ENCODE peak calls at places on chromosomes 16 and 17, in eight cellular contexts. K is EL; I is activated CD4-positive, alpha-beta T cell treated with anti-CD3 and anti-CD28 coated beads, Interleukin-2, amount 10 ng/mL, durations not matched to agents 7 days and 5 days; O is brain microvascular endothelial cell; J is stimulated activated CD4-positive, alpha-beta T cell treated with anti-CD3 and anti-CD28 coated beads, Interleukin-2, amount 100 ng/mL, for 48 hours; C is HT1080; B is NCI-H2081; Q is cardiac fibroblast. T is an unnamed sample.

GRCh38 chr17:7894226-7894625 is 5.6 kb downstream of the CHD3 start:
- DNase-seq in K (no peak), I (no peak), O (no peak), J (no peak), C (no peak), B (no peak), Q (no peak), T (no peak)

GRCh38 chr17:80979547-80980378 is 11.9 kb upstream of the CHMP6 start:
- DNase-seq in K (no peak), I (no peak), O (no peak), J (no peak), C (no peak), B (no peak), Q (no peak), T (no peak)

GRCh38 chr17:47797797-47798196 is 23.8 kb downstream of the OSBPL7 start:
- DNase-seq in K (no peak), I (no peak), O (no peak), J (no peak), C (no peak), B (no peak), Q (no peak), T (peak)

GRCh38 chr16:57998992-57999365 is 1.5 kb downstream of the ZNF319 start:
- DNase-seq in K (no peak), I (peak), O (no peak), J (no peak), C (no peak), B (no peak), Q (peak), T (no peak)

GRCh38 chr17:73998246-73999220 is 204.9 kb upstream of the RPL38 start:
- DNase-seq in K (no peak), I (peak), O (peak), J (peak), C (peak), B (peak), Q (no peak), T (peak)

GRCh38 chr16:70437017-70437581 is 1.8 kb downstream of the ST3GAL2 start:
- DNase-seq in K (peak), I (no peak), O (peak), J (no peak), C (peak), B (no peak), Q (peak), T (no peak)

GRCh38 chr17:36791961-36792475 is 145.3 kb upstream of the LHX1 start:
- DNase-seq in K (no peak), I (no peak), O (no peak), J (no peak), C (no peak), B (no peak), Q (no peak), T (no peak)

GRCh38 chr16:31708348-31708747 is 165.3 kb upstream of the ZNF267 start:
- DNase-seq in K (no peak), I (peak), O (no peak), J (no peak), C (no peak), B (no peak), Q (no peak), T (no peak)

GRCh38 chr16:49344401-49344800 is 29.2 kb upstream of the C16orf78 start:
- DNase-seq in K (no peak), I (no peak), O (no peak), J (no peak), C (no peak), B (no peak), Q (no peak), T (no peak)

GRCh38 chr17:6240001-6240400 is 169.8 kb downstream of the WSCD1 start:
- DNase-seq in K (no peak), I (no peak), O (no peak), J (no peak), C (no peak), B (no peak), Q (no peak), T (no peak)

GRCh38 chr16:11796227-11797165 is 562 bp downstream of the ZC3H7A start:
- DNase-seq in K (peak), I (peak), O (no peak), J (no peak), C (peak), B (peak), Q (peak), T (no peak)

GRCh38 chr16:51151951-51152663 is 1.0 kb upstream of the SALL1 start:
- DNase-seq in K (peak), I (no peak), O (no peak), J (no peak), C (peak), B (peak), Q (peak), T (no peak)

GRCh38 chr17:15886804-15887203 is 58.1 kb upstream of the ADORA2B start:
- DNase-seq in K (no peak), I (peak), O (no peak), J (no peak), C (no peak), B (no peak), Q (no peak), T (no peak)

GRCh38 chr17:16917995-16918394 is 53.9 kb downstream of the TNFRSF13B start:
- DNase-seq in K (no peak), I (no peak), O (no peak), J (no peak), C (no peak), B (no peak), Q (no peak), T (no peak)

GRCh38 chr17:70767102-70767701 is 597.9 kb downstream of the KCNJ2 start:
- DNase-seq in K (peak), I (no peak), O (peak), J (no peak), C (peak), B (peak), Q (peak), T (peak)

GRCh38 chr16:89335803-89336485 is 118.4 kb downstream of the ZNF778 start:
- DNase-seq in K (no peak), I (no peak), O (no peak), J (no peak), C (no peak), B (no peak), Q (no peak), T (no peak)

GRCh38 chr17:40542562-40543411 is 22.5 kb downstream of the CCR7 start:
- DNase-seq in K (peak), I (no peak), O (peak), J (no peak), C (peak), B (no peak), Q (peak), T (no peak)

GRCh38 chr17:50316016-50316587 is 29.8 kb upstream of the XYLT2 start:
- DNase-seq in K (no peak), I (no peak), O (no peak), J (no peak), C (no peak), B (no peak), Q (no peak), T (no peak)

GRCh38 chr17:57630736-57631135 is 114.4 kb downstream of the CCDC182 start:
- DNase-seq in K (no peak), I (no peak), O (no peak), J (no peak), C (no peak), B (no peak), Q (no peak), T (no peak)

GRCh38 chr16:28893291-28893690 is 15.0 kb downstream of the ATP2A1 start:
- DNase-seq in K (no peak), I (no peak), O (no peak), J (no peak), C (no peak), B (no peak), Q (no peak), T (no peak)

GRCh38 chr17:41322903-41323895 is 7.7 kb upstream of the KRTAP17-1 start:
- DNase-seq in K (peak), I (no peak), O (no peak), J (no peak), C (no peak), B (no peak), Q (no peak), T (no peak)

GRCh38 chr17:50364061-50364458 is 8.9 kb downstream of the MRPL27 start:
- DNase-seq in K (no peak), I (no peak), O (no peak), J (no peak), C (no peak), B (no peak), Q (no peak), T (no peak)

GRCh38 chr17:75048396-75048933 is 1.4 kb downstream of the KCTD2 start:
- DNase-seq in K (no peak), I (no peak), O (no peak), J (no peak), C (no peak), B (no peak), Q (peak), T (peak)

GRCh38 chr16:81902025-81902424 is 109.2 kb downstream of the SDR42E1 start:
- DNase-seq in K (no peak), I (no peak), O (peak), J (no peak), C (no peak), B (no peak), Q (no peak), T (no peak)

GRCh38 chr17:38528101-38528500 is 77.7 kb downstream of the SRCIN1 start:
- DNase-seq in K (no peak), I (no peak), O (no peak), J (no peak), C (no peak), B (peak), Q (no peak), T (no peak)

GRCh38 chr16:35731341-35732040 is 2272.1 kb downstream of the TP53TG3F start:
- DNase-seq in K (no peak), I (no peak), O (no peak), J (no peak), C (no peak), B (no peak), Q (no peak), T (no peak)

GRCh38 chr17:19410875-19411291 is at the start of gene RNF112:
- DNase-seq in K (peak), I (no peak), O (no peak), J (no peak), C (no peak), B (no peak), Q (peak), T (no peak)

GRCh38 chr17:4850236-4850635 is 17.1 kb downstream of the MINK1 start:
- DNase-seq in K (no peak), I (no peak), O (no peak), J (no peak), C (no peak), B (no peak), Q (no peak), T (no peak)

GRCh38 chr16:11251525-11252481 is 4.2 kb downstream of the SOCS1 start:
- DNase-seq in K (no peak), I (peak), O (peak), J (peak), C (peak), B (no peak), Q (peak), T (no peak)

GRCh38 chr16:1158456-1159324 is 5.8 kb downstream of the CACNA1H start:
- DNase-seq in K (peak), I (no peak), O (no peak), J (no peak), C (no peak), B (no peak), Q (peak), T (no peak)

GRCh38 chr17:21285164-21286065 is 904 bp downstream of the MAP2K3 start:
- DNase-seq in K (peak), I (no peak), O (no peak), J (no peak), C (peak), B (no peak), Q (peak), T (no peak)